ENCODE peak calls at places on chromosomes 2 and 18, in four cellular contexts. X, O, H and P are unnamed samples.

GRCh38 chr2:160581035-160581434 is 87.4 kb upstream of the RBMS1 start:
- DNase-seq in X (no peak), O (no peak), H (no peak), P (no peak)

GRCh38 chr2:36389081-36389480 is 33.5 kb downstream of the CRIM1 start:
- DNase-seq in X (peak; percentile 87), O (peak; percentile 58), H (peak; percentile 45), P (no peak)

GRCh38 chr2:235836416-235837042 is 331.7 kb downstream of the GBX2 start:
- DNase-seq in X (no peak), O (peak; percentile 83), H (peak; percentile 43), P (no peak)

GRCh38 chr2:86566158-86566827 is 3.0 kb upstream of the CHMP3 start:
- DNase-seq in X (no peak), O (peak; percentile 24), H (no peak), P (no peak)

GRCh38 chr2:158746488-158746887 is 48.6 kb upstream of the DAPL1 start:
- DNase-seq in X (peak; percentile 64), O (no peak), H (no peak), P (no peak)

GRCh38 chr18:37836571-37836970 is 271.0 kb upstream of the CELF4 start:
- DNase-seq in X (no peak), O (no peak), H (no peak), P (no peak)

GRCh38 chr2:64119369-64119768 is 24.9 kb downstream of the PELI1 start:
- DNase-seq in X (no peak), O (no peak), H (no peak), P (no peak)

GRCh38 chr2:43225093-43225787 is 1.2 kb downstream of the ZFP36L2 start:
- DNase-seq in X (peak; percentile 64), O (peak; percentile 45), H (peak; percentile 42), P (peak; percentile 85)

GRCh38 chr18:22913861-22914260 is 19.3 kb upstream of the RBBP8 start:
- DNase-seq in X (no peak), O (no peak), H (peak; percentile 97), P (no peak)

GRCh38 chr2:50863856-50864255 is 168.1 kb downstream of the NRXN1 start:
- DNase-seq in X (no peak), O (no peak), H (no peak), P (no peak)

GRCh38 chr2:235807347-235807746 is 313.5 kb downstream of the AGAP1 start:
- DNase-seq in X (no peak), O (no peak), H (no peak), P (no peak)

GRCh38 chr2:75277111-75277510 is 77.8 kb upstream of the TACR1 start:
- DNase-seq in X (peak; percentile 17), O (no peak), H (peak; percentile 65), P (no peak)

GRCh38 chr18:71398530-71398929 is 1109.7 kb downstream of the SOCS6 start:
- DNase-seq in X (peak; percentile 35), O (peak; percentile 72), H (peak; percentile 52), P (no peak)

GRCh38 chr2:147863835-147864234 is 19.0 kb downstream of the ACVR2A start:
- DNase-seq in X (peak; percentile 18), O (no peak), H (peak; percentile 51), P (no peak)

GRCh38 chr2:198055726-198056125 is 251.3 kb downstream of the PLCL1 start:
- DNase-seq in X (peak; percentile 21), O (no peak), H (no peak), P (no peak)

GRCh38 chr2:106868199-106868598 is 17.8 kb downstream of the ST6GAL2 start:
- DNase-seq in X (no peak), O (peak; percentile 38), H (no peak), P (no peak)

GRCh38 chr2:234134496-234134895 is 84.0 kb downstream of the SPP2 start:
- DNase-seq in X (no peak), O (no peak), H (no peak), P (no peak)

GRCh38 chr2:234128606-234129005 is 78.1 kb downstream of the SPP2 start:
- DNase-seq in X (no peak), O (no peak), H (no peak), P (no peak)

GRCh38 chr2:234135750-234136221 is 85.3 kb downstream of the SPP2 start:
- DNase-seq in X (peak; percentile 73), O (peak; percentile 83), H (peak; percentile 82), P (peak; percentile 55)

GRCh38 chr2:234133004-234133403 is 82.5 kb downstream of the SPP2 start:
- DNase-seq in X (no peak), O (no peak), H (peak; percentile 85), P (peak; percentile 55)

DNA sequence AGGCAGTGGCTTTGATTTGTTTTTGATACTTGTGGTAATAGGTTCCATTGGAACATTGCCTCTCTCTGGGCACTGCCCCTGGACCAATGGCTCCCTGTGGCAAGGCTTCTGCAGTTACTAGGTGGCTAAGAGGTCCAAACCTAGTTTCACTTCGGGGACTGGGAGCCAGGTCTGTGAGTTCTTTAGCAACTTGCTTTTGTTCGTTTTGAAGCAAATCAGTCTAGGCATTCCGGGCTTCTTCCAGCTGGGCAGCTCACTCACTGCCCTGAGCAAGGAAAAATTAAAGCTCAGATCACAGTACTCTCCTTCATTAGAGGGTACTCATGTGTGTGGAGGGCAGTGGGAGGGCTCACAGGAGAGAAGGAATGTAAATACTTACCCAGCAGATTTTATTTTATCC is 80.2 kb downstream of the SPP2 start:
- DNase-seq in X (no peak), O (no peak), H (no peak), P (no peak)
- H3K9me3 ChIP-seq in X (no peaks in the 10 kb centered on the region), O (no peaks in the 10 kb centered on the region), H (no peaks in the 10 kb centered on the region), P (peaks cover 4% of the 10 kb centered on the region)

GRCh38 chr2:12452211-12452610 is 264.5 kb upstream of the TRIB2 start:
- DNase-seq in X (no peak), O (no peak), H (no peak), P (no peak)
- H3K4me3 ChIP-seq in X (no peak overlapping the region), O (no peak overlapping the region), H (no peak overlapping the region), P (peak overlapping the region; percentile 7)

DNA sequence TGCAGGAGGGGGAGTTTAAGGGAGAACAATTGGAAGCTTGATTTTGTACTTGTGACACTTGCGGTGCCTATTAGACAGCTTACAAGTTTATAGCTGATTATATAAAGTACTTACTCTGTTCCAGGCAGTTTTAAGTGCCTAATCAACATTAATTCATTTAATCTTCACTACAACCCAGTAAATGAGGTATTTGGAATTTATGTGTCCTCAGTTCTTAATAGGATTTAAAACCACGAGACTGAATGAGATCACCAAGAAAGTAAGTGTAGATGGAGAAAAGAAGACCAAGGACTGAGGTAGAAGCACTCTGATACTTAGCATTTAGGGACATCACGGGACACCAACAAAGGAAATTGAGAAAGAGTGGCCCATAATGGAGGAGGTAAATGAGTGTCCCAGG is 49.8 kb downstream of the ZC3H15 start:
- DNase-seq in X (no peak), O (no peak), H (no peak), P (no peak)
- H3K36me3 ChIP-seq in X (no peaks in the 10 kb centered on the region), O (no peaks in the 10 kb centered on the region), H (no peaks in the 10 kb centered on the region), P (no peaks in the 10 kb centered on the region)

GRCh38 chr18:78713064-78713463 is 266.6 kb upstream of the SALL3 start:
- DNase-seq in X (no peak), O (peak; percentile 84), H (no peak), P (no peak)
- H3K9me3 ChIP-seq in X (peaks cover 2% of the 10 kb centered on the region), O (no peaks in the 10 kb centered on the region), H (peaks cover 7% of the 10 kb centered on the region), P (no peaks in the 10 kb centered on the region)

GRCh38 chr2:55403177-55403998 is 16.3 kb downstream of the CCDC88A start:
- DNase-seq in X (no peak), O (no peak), H (no peak), P (no peak)

GRCh38 chr2:55408946-55409868 is 10.4 kb downstream of the CCDC88A start:
- DNase-seq in X (no peak), O (no peak), H (no peak), P (no peak)

DNA sequence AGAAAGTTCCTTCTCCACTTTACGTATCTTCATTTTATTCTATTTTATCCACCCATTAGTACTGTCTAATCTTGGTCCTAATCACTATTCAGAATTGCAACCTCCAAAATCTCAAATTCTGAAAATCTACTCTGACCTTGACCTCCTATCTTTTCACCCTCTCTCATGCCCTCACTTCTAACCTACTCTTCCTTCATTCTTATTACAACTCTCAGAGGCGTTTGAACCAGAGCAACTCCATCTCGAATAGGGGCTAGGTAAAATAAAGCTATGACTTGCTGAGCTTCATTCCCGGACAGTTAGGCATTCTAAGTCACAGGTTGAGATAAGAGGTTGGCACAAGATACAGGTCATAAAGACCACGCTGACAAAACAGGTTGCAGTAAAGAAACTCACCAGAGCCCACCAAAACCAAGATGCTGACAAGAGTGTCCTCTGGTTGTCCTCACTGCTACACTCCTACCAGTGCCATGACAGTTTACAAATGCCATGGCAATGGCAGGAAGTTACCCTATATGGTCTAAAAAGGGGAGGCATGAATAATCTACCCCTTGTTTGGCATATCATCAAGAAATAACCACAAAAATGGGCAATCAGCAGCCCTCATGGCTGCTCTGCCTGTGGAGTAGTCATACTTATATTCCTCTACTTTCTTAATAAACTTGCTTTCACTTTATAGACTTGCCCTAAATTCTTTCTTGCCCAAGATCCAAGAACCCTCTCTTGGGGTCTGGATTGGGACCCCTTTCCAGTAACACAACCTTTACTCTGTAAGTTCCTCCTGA is 11.4 kb downstream of the CCDC88A start:
- DNase-seq in X (no peak), O (no peak), H (peak; percentile 46), P (peak; percentile 26)
- H3K4me3 ChIP-seq in X (no peak overlapping the region), O (no peak overlapping the region), H (no peak overlapping the region), P (peak overlapping the region; percentile 22)

GRCh38 chr2:238251986-238252385 is 12.1 kb upstream of the HES6 start:
- DNase-seq in X (no peak), O (no peak), H (no peak), P (no peak)
- H3K36me3 ChIP-seq in X (peaks cover 3% of the 10 kb centered on the region), O (no peaks in the 10 kb centered on the region), H (peaks cover 9% of the 10 kb centered on the region), P (peaks cover 4% of the 10 kb centered on the region)

GRCh38 chr2:123209185-123209584 is 815.9 kb upstream of the CNTNAP5 start:
- DNase-seq in X (no peak), O (no peak), H (no peak), P (no peak)
- H3K9me3 ChIP-seq in X (peaks cover 5% of the 10 kb centered on the region), O (no peaks in the 10 kb centered on the region), H (no peaks in the 10 kb centered on the region), P (no peaks in the 10 kb centered on the region)

GRCh38 chr18:55401638-55402191 is 186.3 kb downstream of the TCF4 start:
- DNase-seq in X (peak; percentile 99), O (peak; percentile 81), H (no peak), P (peak; percentile 55)
- H3K4me3 ChIP-seq in X (peak overlapping the region; percentile 79), O (no peak overlapping the region), H (no peak overlapping the region), P (peak overlapping the region; percentile 29)

DNA sequence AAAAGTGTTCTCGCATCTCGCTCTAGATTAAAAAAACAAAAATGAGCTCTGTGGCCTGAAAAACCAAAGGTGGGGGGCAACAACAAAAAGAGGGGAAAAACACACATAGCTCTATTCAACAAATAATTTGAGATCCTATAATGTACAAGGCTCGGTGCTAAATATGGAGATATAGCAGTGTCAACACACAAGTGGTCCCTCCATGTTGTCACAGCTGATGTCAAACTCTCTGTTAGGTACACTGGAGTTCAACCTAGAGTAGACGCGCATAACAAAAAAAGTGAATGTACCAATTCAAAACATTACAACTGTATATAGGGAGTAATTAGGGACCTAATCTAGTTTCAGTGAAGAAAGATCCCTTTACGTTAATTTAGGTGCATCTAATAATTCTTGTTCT is 5.9 kb downstream of the NCL start:
- DNase-seq in X (no peak), O (no peak), H (no peak), P (no peak)
- H3K36me3 ChIP-seq in X (peaks cover 69% of the 10 kb centered on the region), O (peaks cover 88% of the 10 kb centered on the region), H (peaks cover 99% of the 10 kb centered on the region), P (peaks cover 98% of the 10 kb centered on the region)